ENCODE peak calls at places on chromosomes 12 and 14, in four cellular contexts. One of them, this sample, is unnamed. For H3K9me3, the result is how much of the 10 kb centered on the place peaks cover.

GRCh38 chr12:105480162-105480561 is 149.7 kb downstream of the C12orf75 start:
- DNase-seq in astrocyte: peak
- DNase-seq in IMR-90: peak
- DNase-seq in MM.1S: no peak
- DNase-seq in this sample: no peak

GRCh38 chr12:49873361-49873934 is 30.3 kb downstream of the FAIM2 start:
- DNase-seq in MM.1S: no peak
- DNase-seq in IMR-90: peak
- DNase-seq in astrocyte: peak
- DNase-seq in this sample: no peak

GRCh38 chr12:122081697-122082221 is 3.2 kb downstream of the MLXIP start:
- DNase-seq in astrocyte: no peak
- DNase-seq in IMR-90: peak
- DNase-seq in MM.1S: peak
- DNase-seq in this sample: peak

GRCh38 chr12:22299294-22299912 is 35.1 kb downstream of the ST8SIA1 start:
- DNase-seq in IMR-90: no peak
- DNase-seq in MM.1S: no peak
- DNase-seq in astrocyte: no peak
- DNase-seq in this sample: no peak

GRCh38 chr12:78155546-78155945 is 324.9 kb downstream of the NAV3 start:
- DNase-seq in IMR-90: peak
- DNase-seq in MM.1S: no peak
- DNase-seq in astrocyte: no peak
- DNase-seq in this sample: no peak

GRCh38 chr12:57470286-57470969 is 9.2 kb downstream of the ARHGAP9 start:
- DNase-seq in IMR-90: no peak
- DNase-seq in MM.1S: no peak
- DNase-seq in astrocyte: no peak
- DNase-seq in this sample: no peak

GRCh38 chr12:107145397-107145796 is 52.0 kb upstream of the CRY1 start:
- DNase-seq in astrocyte: peak
- DNase-seq in IMR-90: peak
- DNase-seq in MM.1S: no peak
- DNase-seq in this sample: no peak

GRCh38 chr12:22064968-22065367 is 18.9 kb downstream of the CMAS start:
- DNase-seq in MM.1S: no peak
- DNase-seq in astrocyte: no peak
- DNase-seq in IMR-90: no peak
- DNase-seq in this sample: no peak

GRCh38 chr14:99077076-99077843 is 194.7 kb downstream of the BCL11B start:
- DNase-seq in MM.1S: no peak
- DNase-seq in astrocyte: peak
- DNase-seq in IMR-90: no peak
- DNase-seq in this sample: no peak

GRCh38 chr14:75315143-75315542 is 36.5 kb downstream of the FOS start:
- DNase-seq in MM.1S: no peak
- DNase-seq in astrocyte: peak
- DNase-seq in IMR-90: peak
- DNase-seq in this sample: no peak

GRCh38 chr14:74663884-74664283 is 49.0 kb downstream of the AREL1 start:
- DNase-seq in MM.1S: no peak
- DNase-seq in IMR-90: no peak
- DNase-seq in astrocyte: no peak
- DNase-seq in this sample: no peak

GRCh38 chr12:74719447-74719846 is 181.8 kb downstream of the ATXN7L3B start:
- DNase-seq in MM.1S: no peak
- DNase-seq in astrocyte: no peak
- DNase-seq in IMR-90: no peak
- DNase-seq in this sample: no peak

GRCh38 chr14:55366271-55366670 is 45.4 kb downstream of the ATG14 start:
- DNase-seq in IMR-90: peak
- DNase-seq in astrocyte: peak
- DNase-seq in MM.1S: no peak
- DNase-seq in this sample: peak

GRCh38 chr14:106605548-106606448 is 1079.4 kb downstream of the TMEM121 start:
- DNase-seq in IMR-90: no peak
- DNase-seq in MM.1S: peak
- DNase-seq in astrocyte: no peak
- DNase-seq in this sample: no peak

GRCh38 chr12:99383258-99383657 is 264.3 kb upstream of the GARIN6 start:
- DNase-seq in MM.1S: no peak
- DNase-seq in astrocyte: no peak
- DNase-seq in IMR-90: no peak
- DNase-seq in this sample: no peak

GRCh38 chr12:99381992-99382391 is 265.6 kb upstream of the GARIN6 start:
- DNase-seq in astrocyte: no peak
- DNase-seq in IMR-90: no peak
- DNase-seq in MM.1S: no peak
- DNase-seq in this sample: no peak

DNA sequence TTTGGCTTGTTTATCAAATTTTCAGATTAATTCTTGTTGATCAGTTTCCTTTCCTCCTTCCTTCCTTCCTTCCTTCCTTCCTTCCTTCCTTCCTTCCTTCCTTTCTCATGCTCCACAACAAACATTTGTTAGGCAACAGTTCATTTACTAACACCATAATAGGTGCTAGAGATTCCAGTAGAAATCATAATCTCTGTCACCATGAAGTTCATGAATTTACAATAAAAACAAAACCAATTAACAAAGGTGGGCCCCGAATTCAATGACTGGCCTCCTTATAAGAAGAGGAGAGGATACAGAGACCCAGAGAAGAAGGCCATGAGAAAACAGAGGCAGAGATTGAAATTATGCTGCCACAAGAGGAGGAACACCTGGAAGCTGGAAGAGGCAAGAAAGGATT is 266.9 kb upstream of the GARIN6 start:
- DNase-seq in MM.1S: no peak
- DNase-seq in astrocyte: no peak
- DNase-seq in IMR-90: no peak
- DNase-seq in this sample: no peak
- H2AFZ ChIP-seq in MM.1S: no peak
- H2AFZ ChIP-seq in astrocyte: no peak
- H2AFZ ChIP-seq in IMR-90: no peak
- H2AFZ ChIP-seq in this sample: no peak

DNA sequence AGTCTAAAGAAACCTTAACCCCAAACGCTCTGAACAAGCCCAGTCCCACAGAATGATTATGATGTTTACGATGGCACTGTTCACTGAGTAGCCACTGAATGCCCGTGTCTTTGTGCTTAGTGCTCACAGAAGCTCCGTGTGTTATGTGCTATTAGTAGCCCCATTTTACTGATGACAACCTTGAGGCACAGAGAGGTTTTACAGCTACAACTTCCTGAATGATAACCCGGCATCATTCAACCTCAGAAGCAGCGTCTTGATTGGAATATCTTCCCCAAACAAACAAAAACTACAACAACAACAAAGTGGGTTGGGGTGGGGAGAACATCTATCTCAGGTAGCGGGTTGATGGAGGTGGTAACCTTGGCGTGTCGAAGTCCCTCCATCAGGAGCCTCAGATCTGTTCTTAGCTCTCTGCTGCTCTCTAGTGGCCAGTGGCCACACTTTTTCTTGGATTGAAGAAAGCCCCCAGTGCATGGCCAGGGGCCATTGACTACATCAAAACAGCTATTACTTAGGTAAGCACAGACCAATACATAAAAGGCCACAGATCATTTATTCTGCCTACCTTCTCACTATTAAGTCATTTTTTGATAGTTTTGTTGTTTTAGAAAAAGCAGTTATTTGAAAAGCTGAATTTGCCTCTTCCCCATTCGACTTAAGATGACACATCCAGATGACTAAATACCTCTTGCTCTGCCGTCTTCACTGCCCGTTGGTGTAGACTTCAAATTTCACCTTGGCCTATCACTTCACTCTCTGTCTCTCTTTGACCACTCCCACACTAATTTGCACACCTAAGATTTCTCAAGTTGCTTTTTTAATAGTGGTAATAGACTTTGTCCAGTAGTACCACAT is 376.9 kb downstream of the GALC start:
- DNase-seq in astrocyte: no peak
- DNase-seq in MM.1S: peak
- DNase-seq in IMR-90: peak
- DNase-seq in this sample: peak
- TF ChIP-seq CTCF in astrocyte: peak
- TF ChIP-seq CTCF in MM.1S: peak
- TF ChIP-seq CTCF in IMR-90: peak
- TF ChIP-seq CTCF in this sample: peak

GRCh38 chr14:27528328-27528727 is 930.5 kb upstream of the NOVA1 start:
- DNase-seq in IMR-90: no peak
- DNase-seq in MM.1S: peak
- DNase-seq in astrocyte: peak
- DNase-seq in this sample: peak
- H3K9me3 ChIP-seq in IMR-90: under half
- H3K9me3 ChIP-seq in MM.1S: under half
- H3K9me3 ChIP-seq in astrocyte: under half
- H3K9me3 ChIP-seq in this sample: under half

DNA sequence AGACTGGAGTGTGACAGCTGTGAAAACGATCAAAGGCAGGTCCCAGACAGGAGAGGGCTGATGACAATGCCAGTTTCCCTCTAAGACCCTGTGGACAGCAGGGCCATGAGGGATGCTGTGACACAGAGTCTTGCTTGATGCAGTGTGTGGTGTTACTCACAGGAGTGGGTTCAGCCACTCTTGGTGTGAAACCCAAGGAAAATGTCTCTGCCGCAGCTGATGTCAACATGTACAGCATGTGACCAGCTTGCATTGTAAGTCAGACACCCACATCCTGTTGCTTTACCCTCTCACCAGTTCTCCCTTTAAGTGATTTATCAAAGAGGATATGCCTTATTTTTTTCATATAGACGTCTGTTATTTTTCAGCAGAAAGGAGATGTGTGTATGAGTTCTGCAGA is 268.6 kb downstream of the BTG1 start:
- DNase-seq in MM.1S: no peak
- DNase-seq in astrocyte: peak
- DNase-seq in IMR-90: peak
- DNase-seq in this sample: no peak
- H2AFZ ChIP-seq in MM.1S: no peak
- H2AFZ ChIP-seq in astrocyte: no peak
- H2AFZ ChIP-seq in IMR-90: no peak
- H2AFZ ChIP-seq in this sample: no peak

GRCh38 chr14:64973026-64973442 is 898 bp upstream of the RAB15 start:
- DNase-seq in MM.1S: no peak
- DNase-seq in astrocyte: no peak
- DNase-seq in IMR-90: no peak
- DNase-seq in this sample: no peak
- TF ChIP-seq CTCF in MM.1S: no peak
- TF ChIP-seq CTCF in astrocyte: no peak
- TF ChIP-seq CTCF in IMR-90: no peak
- TF ChIP-seq CTCF in this sample: no peak

GRCh38 chr12:124469193-124469888 is 98.1 kb downstream of the NCOR2 start:
- DNase-seq in astrocyte: no peak
- DNase-seq in MM.1S: no peak
- DNase-seq in IMR-90: no peak
- DNase-seq in this sample: no peak
- H3K9me3 ChIP-seq in astrocyte: under half
- H3K9me3 ChIP-seq in MM.1S: under half
- H3K9me3 ChIP-seq in IMR-90: under half
- H3K9me3 ChIP-seq in this sample: under half